ENCODE peak calls at places on chromosomes 5 and 9, in eight cellular contexts. B is heart right ventricle, Q is fibroblast of the aortic adventitia, P is colonic mucosa, N is AG04450, L is AG09309, M is cardiac muscle cell, V is fibroblast of lung. F is an unnamed sample.

GRCh38 chr5:82107277-82107676 is 135.5 kb downstream of the ATG10 start:
- DNase-seq in B (no peak), Q (peak), P (no peak), N (no peak), L (no peak), M (no peak), V (peak), F (no peak)

GRCh38 chr9:91341258-91341746 is 20.4 kb downstream of the AUH start:
- DNase-seq in B (no peak), Q (no peak), P (no peak), N (no peak), L (no peak), M (no peak), V (no peak), F (no peak)

GRCh38 chr9:121945849-121946248 is 147.3 kb downstream of the TTLL11 start:
- DNase-seq in B (no peak), Q (peak), P (no peak), N (no peak), L (no peak), M (no peak), V (peak), F (no peak)

GRCh38 chr5:89265511-89266169 is 382.7 kb upstream of the MEF2C start:
- DNase-seq in B (no peak), Q (peak), P (no peak), N (peak), L (peak), M (no peak), V (peak), F (peak)

GRCh38 chr9:128152133-128152780 is 3.0 kb downstream of the LCN2 start:
- DNase-seq in B (peak), Q (no peak), P (no peak), N (no peak), L (no peak), M (no peak), V (no peak), F (no peak)

GRCh38 chr9:126056312-126057021 is 270.2 kb upstream of the MVB12B start:
- DNase-seq in B (no peak), Q (no peak), P (no peak), N (no peak), L (no peak), M (no peak), V (no peak), F (no peak)

GRCh38 chr9:104775574-104775936 is 11.6 kb downstream of the NIPSNAP3B start:
- DNase-seq in B (no peak), Q (no peak), P (no peak), N (no peak), L (no peak), M (no peak), V (no peak), F (no peak)

GRCh38 chr9:107739601-107740082 is 250.1 kb upstream of the KLF4 start:
- DNase-seq in B (peak), Q (peak), P (peak), N (no peak), L (no peak), M (no peak), V (peak), F (no peak)

GRCh38 chr9:89386797-89387196 is 68.5 kb downstream of the SECISBP2 start:
- DNase-seq in B (peak), Q (no peak), P (no peak), N (no peak), L (no peak), M (no peak), V (no peak), F (no peak)

GRCh38 chr9:69758981-69759477 is 782 bp downstream of the PTAR1 start:
- DNase-seq in B (no peak), Q (peak), P (no peak), N (no peak), L (no peak), M (no peak), V (peak), F (no peak)

GRCh38 chr9:76764138-76764537 is at the start of gene PCA3:
- DNase-seq in B (no peak), Q (no peak), P (no peak), N (no peak), L (no peak), M (no peak), V (no peak), F (no peak)

GRCh38 chr9:88007291-88007650 is 32.9 kb upstream of the CDK20 start:
- DNase-seq in B (no peak), Q (no peak), P (no peak), N (no peak), L (no peak), M (no peak), V (no peak), F (no peak)

GRCh38 chr9:78143281-78144007 is 92.4 kb upstream of the CEP78 start:
- DNase-seq in B (no peak), Q (no peak), P (no peak), N (no peak), L (no peak), M (peak), V (no peak), F (no peak)

GRCh38 chr9:78826521-78826920 is 529.6 kb downstream of the PSAT1 start:
- DNase-seq in B (no peak), Q (no peak), P (no peak), N (no peak), L (no peak), M (no peak), V (no peak), F (no peak)

GRCh38 chr5:151153766-151154272 is 3.8 kb downstream of the ANXA6 start:
- DNase-seq in B (no peak), Q (no peak), P (no peak), N (no peak), L (no peak), M (no peak), V (no peak), F (no peak)

GRCh38 chr9:134225186-134225585 is 60.8 kb upstream of the RNU6ATAC start:
- DNase-seq in B (peak), Q (no peak), P (no peak), N (no peak), L (no peak), M (no peak), V (no peak), F (no peak)

GRCh38 chr5:37174928-37175327 is 74.2 kb downstream of the CPLANE1 start:
- DNase-seq in B (no peak), Q (no peak), P (no peak), N (no peak), L (no peak), M (no peak), V (no peak), F (no peak)

GRCh38 chr5:3326569-3327232 is 268.9 kb upstream of the IRX1 start:
- DNase-seq in B (no peak), Q (no peak), P (no peak), N (no peak), L (no peak), M (no peak), V (no peak), F (no peak)

GRCh38 chr5:3323144-3323543 is 272.5 kb upstream of the IRX1 start:
- DNase-seq in B (no peak), Q (no peak), P (no peak), N (no peak), L (no peak), M (no peak), V (no peak), F (no peak)

GRCh38 chr5:3324421-3325101 is 271.1 kb upstream of the IRX1 start:
- DNase-seq in B (no peak), Q (no peak), P (no peak), N (no peak), L (no peak), M (peak), V (no peak), F (no peak)

GRCh38 chr5:3325811-3326568 is 269.6 kb upstream of the IRX1 start:
- DNase-seq in B (no peak), Q (no peak), P (no peak), N (no peak), L (no peak), M (no peak), V (no peak), F (no peak)

GRCh38 chr5:3325206-3325605 is 270.4 kb upstream of the IRX1 start:
- DNase-seq in B (peak), Q (no peak), P (no peak), N (no peak), L (no peak), M (peak), V (no peak), F (peak)
- H3K4me3 ChIP-seq in B (no peak), Q (no peak), P (no peak), N (no peak), L (no peak), M (no peak), V (no peak), F (no peak)

DNA sequence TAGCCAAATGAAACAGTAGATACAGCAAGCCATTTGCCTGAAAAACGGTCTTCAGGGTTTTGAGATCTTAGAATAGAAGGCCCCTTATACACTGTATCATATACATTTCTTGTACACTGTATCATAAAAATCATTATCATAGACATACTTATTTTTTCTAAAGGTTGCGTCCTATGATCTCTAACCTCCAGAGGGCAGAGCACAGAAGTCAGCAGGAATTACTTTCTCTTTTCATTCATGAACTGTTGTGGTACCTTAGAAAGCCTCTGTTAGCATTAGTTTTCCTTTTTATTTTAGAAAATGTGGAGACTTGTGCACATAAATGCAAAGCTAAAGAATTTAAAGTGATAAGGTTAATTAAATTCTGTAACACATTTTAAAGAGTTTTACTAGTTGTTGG is 115.4 kb downstream of the OXCT1 start:
- DNase-seq in B (no peak), Q (no peak), P (no peak), N (no peak), L (no peak), M (no peak), V (peak), F (no peak)
- H3K4me3 ChIP-seq in B (no peak), Q (no peak), P (no peak), N (no peak), L (no peak), M (no peak), V (no peak), F (no peak)

GRCh38 chr5:93611900-93612898 is 29.2 kb downstream of the NR2F1 start:
- DNase-seq in B (no peak), Q (no peak), P (no peak), N (no peak), L (no peak), M (peak), V (peak), F (no peak)
- H3K4me3 ChIP-seq in B (no peak), Q (no peak), P (no peak), N (peak), L (no peak), M (no peak), V (peak), F (peak)

GRCh38 chr9:95518026-95518425 is 1.3 kb upstream of the PTCH1 start:
- DNase-seq in B (no peak), Q (no peak), P (no peak), N (no peak), L (no peak), M (no peak), V (no peak), F (no peak)

GRCh38 chr9:95517559-95517933 is 775 bp upstream of the PTCH1 start:
- DNase-seq in B (no peak), Q (no peak), P (no peak), N (no peak), L (no peak), M (no peak), V (no peak), F (no peak)

GRCh38 chr9:95516221-95516735 is 493 bp downstream of the PTCH1 start:
- DNase-seq in B (peak), Q (no peak), P (no peak), N (no peak), L (no peak), M (peak), V (no peak), F (no peak)

GRCh38 chr9:95515272-95516113 is 1.3 kb downstream of the PTCH1 start:
- DNase-seq in B (no peak), Q (no peak), P (peak), N (no peak), L (no peak), M (peak), V (no peak), F (no peak)

DNA sequence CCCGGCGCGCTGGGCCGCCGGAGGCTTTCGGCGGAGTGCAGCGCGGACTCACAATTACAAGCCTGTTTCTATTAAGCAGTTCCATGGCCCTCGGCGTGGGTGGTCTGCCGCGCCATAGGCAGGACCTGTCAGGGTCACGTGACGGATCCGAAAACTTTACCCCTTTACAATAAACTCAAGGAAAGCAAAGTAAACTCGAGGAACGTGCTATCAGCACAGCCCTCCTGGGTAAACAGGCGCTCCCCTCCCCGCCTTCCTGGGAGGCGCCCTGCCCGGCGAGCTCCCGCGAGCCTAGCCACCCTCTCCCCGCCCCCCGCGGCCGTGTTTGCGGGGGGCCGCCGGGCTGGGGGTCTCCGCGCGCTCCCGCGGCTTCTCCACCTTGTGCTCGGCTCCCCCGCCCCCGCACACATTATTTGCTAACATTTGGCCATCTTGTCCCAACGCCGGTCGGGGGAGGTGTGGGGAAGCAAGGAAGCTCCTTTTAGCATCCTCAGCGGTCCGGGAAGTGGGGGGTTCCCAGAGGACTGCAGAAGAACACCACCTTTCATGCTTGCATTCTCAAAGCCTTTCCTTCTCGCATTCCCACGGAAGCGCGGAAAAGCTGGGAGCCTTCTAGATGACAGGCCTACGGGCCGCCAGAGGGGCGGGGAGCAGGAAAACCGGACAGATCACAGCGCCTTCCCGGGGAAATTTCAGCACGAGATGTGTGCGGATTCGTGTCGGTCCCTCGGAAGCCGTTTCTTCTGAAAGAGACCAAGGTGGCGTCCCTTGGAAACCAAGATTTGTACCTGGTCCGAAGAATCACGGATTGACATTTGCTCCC is at the start of gene PTCH1:
- DNase-seq in B (peak), Q (peak), P (peak), N (no peak), L (no peak), M (peak), V (peak), F (no peak)
- H3K4me3 ChIP-seq in B (peak), Q (peak), P (peak), N (peak), L (peak), M (peak), V (peak), F (peak)

GRCh38 chr5:33305530-33305929 is 135.2 kb upstream of the TARS1 start:
- DNase-seq in B (no peak), Q (no peak), P (no peak), N (no peak), L (no peak), M (no peak), V (no peak), F (no peak)

GRCh38 chr5:33303696-33304095 is 137.1 kb upstream of the TARS1 start:
- DNase-seq in B (no peak), Q (no peak), P (no peak), N (no peak), L (no peak), M (no peak), V (no peak), F (no peak)

GRCh38 chr5:33300209-33300742 is 140.5 kb upstream of the TARS1 start:
- DNase-seq in B (no peak), Q (peak), P (no peak), N (no peak), L (no peak), M (no peak), V (no peak), F (no peak)

GRCh38 chr5:33297760-33298216 is 143.0 kb upstream of the TARS1 start:
- DNase-seq in B (no peak), Q (no peak), P (no peak), N (no peak), L (no peak), M (no peak), V (no peak), F (no peak)

GRCh38 chr5:33299621-33300208 is 141.1 kb upstream of the TARS1 start:
- DNase-seq in B (no peak), Q (peak), P (no peak), N (peak), L (no peak), M (peak), V (peak), F (peak)
- H3K4me3 ChIP-seq in B (no peak), Q (no peak), P (no peak), N (no peak), L (no peak), M (no peak), V (no peak), F (no peak)

GRCh38 chr9:131290039-131290766 is 680 bp downstream of the PLPP7 start:
- DNase-seq in B (no peak), Q (peak), P (no peak), N (no peak), L (no peak), M (no peak), V (no peak), F (no peak)
- H3K4me3 ChIP-seq in B (peak), Q (peak), P (peak), N (no peak), L (peak), M (peak), V (peak), F (peak)

DNA sequence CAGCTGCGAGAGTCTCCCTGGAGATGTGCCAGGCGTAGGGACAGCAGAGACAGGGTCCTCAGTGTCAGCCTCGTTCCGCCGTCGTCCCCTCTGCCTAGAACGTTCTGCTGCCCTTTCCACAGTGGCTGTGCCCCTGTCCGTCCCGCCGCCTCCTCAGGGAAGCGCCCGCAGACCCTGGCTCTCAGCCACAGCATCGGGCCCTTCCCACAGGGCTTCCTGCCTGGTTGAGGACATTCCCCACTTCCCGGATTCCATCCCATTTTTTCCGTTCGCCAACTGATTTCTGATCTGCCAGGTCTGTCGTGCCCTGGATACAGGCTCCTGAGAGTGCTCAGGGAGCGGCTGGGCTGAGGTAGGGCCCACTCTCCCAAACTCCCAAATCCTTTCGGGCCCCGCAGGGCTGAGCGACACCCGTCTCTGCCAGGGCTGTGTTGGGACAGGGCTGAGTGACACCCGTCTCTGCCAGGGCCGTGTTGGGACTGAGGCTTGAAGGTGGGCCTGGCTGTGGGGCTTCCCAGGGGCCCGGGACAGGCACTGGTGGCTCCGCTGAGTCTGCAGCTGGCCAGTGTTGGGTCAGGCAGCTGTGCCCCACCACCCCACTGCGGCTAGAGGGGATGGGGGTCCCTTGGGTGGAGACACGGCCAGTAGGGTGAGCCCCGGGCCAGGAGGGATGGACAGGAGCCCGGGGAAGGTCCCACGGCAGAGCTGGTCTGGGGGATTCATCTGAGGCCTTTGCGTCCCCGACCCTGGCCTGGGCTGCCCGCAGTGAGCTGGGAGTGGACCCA is 15.9 kb downstream of the DNLZ start:
- DNase-seq in B (no peak), Q (no peak), P (no peak), N (no peak), L (no peak), M (no peak), V (no peak), F (no peak)
- H3K4me3 ChIP-seq in B (no peak), Q (no peak), P (no peak), N (no peak), L (no peak), M (no peak), V (no peak), F (no peak)

DNA sequence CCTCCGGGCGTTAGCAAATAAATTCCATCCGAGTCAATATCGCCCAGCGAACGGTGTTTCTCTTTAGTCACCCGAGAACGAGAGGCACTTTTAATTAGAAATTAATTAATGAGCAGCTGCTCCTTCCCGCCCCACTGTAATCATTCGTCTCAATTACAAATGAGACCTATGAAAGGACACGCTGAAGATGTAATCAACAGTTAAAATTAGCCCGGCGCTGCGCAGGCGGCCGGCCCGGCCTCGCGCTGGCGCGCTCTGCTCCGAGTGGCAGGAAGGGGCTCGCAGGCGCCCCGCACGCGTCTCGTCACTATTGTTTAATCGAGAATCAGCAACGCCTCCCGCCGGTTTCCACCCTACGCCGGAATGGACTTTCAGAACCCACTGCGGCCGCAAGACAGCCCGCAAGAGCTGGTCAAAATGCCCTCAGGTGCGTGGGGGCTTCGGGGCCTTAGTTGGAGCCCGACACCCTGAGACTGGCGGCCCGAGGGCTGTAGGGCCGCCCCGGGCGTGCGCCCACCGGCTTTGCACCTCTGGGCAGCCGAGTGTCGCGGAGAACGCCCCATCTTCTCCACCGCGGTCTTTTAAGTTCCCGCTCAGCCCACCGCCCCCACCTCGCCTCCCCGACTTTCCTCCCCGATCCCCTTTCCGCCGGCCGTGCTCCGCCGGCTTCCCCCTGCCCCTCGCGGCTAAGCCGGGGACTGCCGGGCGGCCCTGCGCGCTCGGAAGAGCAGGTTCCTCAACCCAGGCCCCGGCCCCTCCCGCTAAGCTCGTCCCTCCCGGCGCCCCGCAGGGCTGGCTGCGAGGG is 597 bp upstream of the IRX4 start:
- DNase-seq in B (peak), Q (no peak), P (no peak), N (no peak), L (no peak), M (peak), V (no peak), F (no peak)
- H3K4me3 ChIP-seq in B (peak), Q (no peak), P (no peak), N (no peak), L (no peak), M (peak), V (no peak), F (peak)

F was measured in skeletal muscle cell.